ENCODE peak calls at places on chromosomes 5 and 9, in four cellular contexts. X is upper lobe of left lung, W is heart left ventricle, T is HepG2. D is an unnamed sample.
A peak's percentile ranks its signal among the peaks of the same experiment; 100 is the strongest.

GRCh38 chr5:178216088-178216534 is 11.8 kb downstream of the HNRNPAB start:
- ATAC-seq in X (peak; percentile 7), W (no peak), T (no peak), D (no peak)

GRCh38 chr5:56330806-56331205 is 97.7 kb upstream of the ANKRD55 start:
- ATAC-seq in X (no peak), W (peak; percentile 83), T (no peak), D (no peak)

GRCh38 chr9:72772641-72773040 is 180.2 kb downstream of the ALDH1A1 start:
- ATAC-seq in X (no peak), W (no peak), T (no peak), D (no peak)

GRCh38 chr5:43497311-43498104 is 13.8 kb upstream of the TMEM267 start:
- ATAC-seq in X (no peak), W (no peak), T (no peak), D (no peak)

GRCh38 chr5:12175914-12176585 is 271.8 kb upstream of the CTNND2 start:
- ATAC-seq in X (no peak), W (no peak), T (no peak), D (no peak)

GRCh38 chr9:18911714-18912342 is 121.2 kb downstream of the SAXO1 start:
- ATAC-seq in X (no peak), W (no peak), T (no peak), D (no peak)

GRCh38 chr5:73282923-73283322 is 109.9 kb downstream of the TMEM174 start:
- ATAC-seq in X (no peak), W (no peak), T (no peak), D (no peak)

GRCh38 chr5:137646761-137647160 is 89.1 kb downstream of the KLHL3 start:
- ATAC-seq in X (no peak), W (no peak), T (no peak), D (no peak)

GRCh38 chr5:131589510-131590348 is 45.3 kb downstream of the RAPGEF6 start:
- ATAC-seq in X (peak; percentile 75), W (peak; percentile 68), T (peak; percentile 86), D (no peak)

GRCh38 chr5:146825033-146825432 is 53.5 kb downstream of the PPP2R2B start:
- ATAC-seq in X (no peak), W (no peak), T (peak; percentile 52), D (no peak)

GRCh38 chr5:90168399-90168798 is 241.2 kb downstream of the CETN3 start:
- ATAC-seq in X (no peak), W (no peak), T (no peak), D (no peak)

GRCh38 chr9:13705356-13705755 is 425.9 kb upstream of the MPDZ start:
- ATAC-seq in X (peak; percentile 56), W (peak; percentile 76), T (no peak), D (peak; percentile 31)

GRCh38 chr9:95100071-95100627 is 217.4 kb downstream of the FANCC start:
- ATAC-seq in X (no peak), W (no peak), T (no peak), D (no peak)

GRCh38 chr9:129464972-129465833 is 155.7 kb downstream of the C9orf50 start:
- ATAC-seq in X (peak; percentile 9), W (no peak), T (no peak), D (no peak)

GRCh38 chr9:121738969-121739368 is 87.5 kb downstream of the DAB2IP start:
- ATAC-seq in X (no peak), W (no peak), T (no peak), D (peak; percentile 4)

GRCh38 chr5:43208658-43209057 is 16.6 kb downstream of the NIM1K start:
- ATAC-seq in X (no peak), W (no peak), T (no peak), D (no peak)

GRCh38 chr9:18490591-18491370 is 16.8 kb downstream of the ADAMTSL1 start:
- ATAC-seq in X (peak; percentile 83), W (peak; percentile 52), T (no peak), D (peak; percentile 48)

GRCh38 chr9:134252084-134252830 is 74.0 kb upstream of the RXRA start:
- ATAC-seq in X (no peak), W (no peak), T (no peak), D (no peak)

GRCh38 chr9:71242081-71242480 is 120.7 kb upstream of the TRPM3 start:
- ATAC-seq in X (no peak), W (no peak), T (no peak), D (no peak)

GRCh38 chr5:144191998-144192397 is 21.3 kb downstream of the KCTD16 start:
- ATAC-seq in X (peak; percentile 67), W (no peak), T (peak; percentile 76), D (no peak)

GRCh38 chr5:144191461-144191860 is 20.8 kb downstream of the KCTD16 start:
- ATAC-seq in X (no peak), W (no peak), T (peak; percentile 35), D (no peak)

GRCh38 chr5:144189800-144190429 is 19.2 kb downstream of the KCTD16 start:
- ATAC-seq in X (peak; percentile 60), W (no peak), T (no peak), D (no peak)

GRCh38 chr5:144183254-144183889 is 12.7 kb downstream of the KCTD16 start:
- ATAC-seq in X (no peak), W (no peak), T (no peak), D (no peak)

DNA sequence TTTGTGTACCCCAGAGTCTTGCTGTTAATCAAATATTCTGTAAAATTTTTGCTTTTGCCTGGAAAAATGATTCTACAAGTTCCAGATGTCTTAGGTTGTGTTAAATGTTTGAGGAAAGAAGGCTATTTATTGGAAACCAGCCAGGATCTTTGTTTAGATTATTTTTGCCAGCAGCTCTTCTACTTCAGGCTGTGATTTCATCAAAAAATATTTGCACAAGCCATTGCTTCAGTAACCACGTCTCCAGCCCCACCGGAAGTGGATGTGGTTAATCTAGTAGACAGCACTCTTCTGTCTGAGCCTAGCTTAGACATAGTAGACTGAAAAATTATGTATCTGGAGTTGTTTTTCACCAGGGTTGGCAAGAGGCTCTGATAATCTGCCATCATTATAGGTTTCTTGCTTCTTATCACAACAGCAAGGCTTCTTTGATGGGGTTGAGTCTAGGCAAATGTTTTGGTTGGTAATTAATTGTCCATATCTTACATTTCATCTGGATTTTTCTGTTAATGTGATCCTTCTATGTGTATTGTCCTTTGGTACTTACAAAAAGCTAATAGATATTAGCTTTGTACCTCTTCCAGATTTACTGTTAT is 17.1 kb downstream of the KCTD16 start:
- ATAC-seq in X (peak; percentile 77), W (peak; percentile 75), T (no peak), D (peak; percentile 73)
- TF ChIP-seq POLR2A in X (no peak), W (no peak), T (no peak), D (no peak)

GRCh38 chr5:175686396-175686795 is 28.5 kb downstream of the HRH2 start:
- ATAC-seq in X (no peak), W (no peak), T (no peak), D (no peak)
- H3K27ac ChIP-seq in X (no peak overlapping the region), W (peak overlapping the region; percentile 87), T (no peak overlapping the region), D (no peak overlapping the region)

GRCh38 chr9:14909631-14910177 is 524 bp downstream of the FREM1 start:
- ATAC-seq in X (peak; percentile 13), W (peak; percentile 37), T (peak; percentile 52), D (peak; percentile 51)
- H3K4me3 ChIP-seq in X (peak overlapping the region; percentile 2), W (peak overlapping the region; percentile 56), T (peak overlapping the region; percentile 66), D (peak overlapping the region; percentile 4)

DNA sequence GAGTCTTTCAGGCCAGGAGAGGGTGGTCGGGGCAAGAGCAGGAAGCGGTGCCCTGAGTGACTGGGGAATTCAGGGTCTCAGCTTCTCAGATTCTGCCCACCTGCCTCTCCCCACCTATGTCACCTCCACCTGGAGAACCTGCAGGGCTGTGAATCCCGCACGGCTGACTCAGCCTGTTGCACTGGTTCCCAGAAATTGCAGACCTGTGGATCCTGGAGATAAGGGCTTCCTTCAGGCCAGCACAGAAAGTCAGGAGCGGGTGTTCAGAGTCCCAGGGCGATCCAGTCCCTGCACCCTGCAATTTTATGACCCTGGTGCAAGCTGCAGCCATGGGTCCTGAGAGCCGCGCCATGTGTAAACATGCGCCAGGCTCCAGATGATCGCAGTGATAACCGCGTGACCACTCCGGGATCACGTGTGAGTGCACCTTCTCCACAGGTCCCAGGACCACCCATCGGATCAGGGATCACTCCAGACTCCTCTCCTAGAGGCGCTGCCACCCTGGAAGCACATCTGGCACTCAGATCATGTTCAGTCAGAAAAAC is 17.8 kb downstream of the IRX4 start:
- ATAC-seq in X (no peak), W (no peak), T (peak; percentile 15), D (no peak)
- TF ChIP-seq POLR2A in X (no peak), W (no peak), T (no peak), D (no peak)

DNA sequence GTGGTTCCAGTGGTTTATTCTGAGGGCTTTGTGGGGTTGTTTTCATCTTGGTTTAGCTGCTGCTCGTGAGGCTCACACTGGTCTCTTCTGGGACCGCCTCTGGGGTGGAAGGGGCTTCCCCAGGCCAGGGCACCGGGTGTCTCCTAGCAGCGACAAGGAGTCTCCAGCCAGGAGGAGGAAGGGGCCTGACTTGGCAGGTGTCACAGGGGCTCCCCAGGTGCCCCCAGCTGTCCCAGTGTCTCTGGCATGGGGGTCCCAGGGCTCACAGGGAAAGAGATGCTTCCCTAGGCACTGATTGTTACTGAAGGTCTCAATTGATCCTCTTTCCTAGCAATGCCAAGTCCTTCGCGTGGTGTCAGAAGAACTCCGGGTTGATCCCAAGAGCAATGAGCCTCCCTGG is 241.1 kb upstream of the IRX4 start:
- ATAC-seq in X (no peak), W (no peak), T (no peak), D (no peak)
- H3K27ac ChIP-seq in X (no peak overlapping the region), W (no peak overlapping the region), T (no peak overlapping the region), D (no peak overlapping the region)

GRCh38 chr9:91803143-91803940 is 146.7 kb downstream of the ROR2 start:
- ATAC-seq in X (peak; percentile 34), W (no peak), T (no peak), D (no peak)

GRCh38 chr9:91803970-91804752 is 145.9 kb downstream of the ROR2 start:
- ATAC-seq in X (no peak), W (no peak), T (no peak), D (no peak)

GRCh38 chr9:91805031-91805430 is 145.0 kb downstream of the ROR2 start:
- ATAC-seq in X (no peak), W (no peak), T (no peak), D (no peak)

GRCh38 chr9:91800473-91800872 is 149.6 kb downstream of the ROR2 start:
- ATAC-seq in X (no peak), W (no peak), T (no peak), D (no peak)

GRCh38 chr9:91802391-91802790 is 147.6 kb downstream of the ROR2 start:
- ATAC-seq in X (no peak), W (no peak), T (no peak), D (no peak)
- H3K4me3 ChIP-seq in X (no peak overlapping the region), W (no peak overlapping the region), T (no peak overlapping the region), D (no peak overlapping the region)

D was measured in gastroesophageal sphincter.